ENCODE peak calls at places on chromosomes 16 and 17, in eight cellular contexts. One of them, this sample, is unnamed.
A peak's percentile ranks its signal among the peaks of the same experiment; 100 is the strongest.

GRCh38 chr16:69069504-69069903 is 35.9 kb upstream of the HAS3 start:
- DNase-seq in GM12878: no peak
- DNase-seq in HCT116: no peak
- DNase-seq in HepG2: no peak
- DNase-seq in H1: no peak
- DNase-seq in A549: no peak
- DNase-seq in endothelial cell of umbilical vein: no peak
- DNase-seq in K562: no peak
- DNase-seq in this sample: no peak

GRCh38 chr16:73949574-73950348 is 346.9 kb upstream of the PSMD7 start:
- DNase-seq in endothelial cell of umbilical vein: no peak
- DNase-seq in A549: no peak
- DNase-seq in HCT116: no peak
- DNase-seq in HepG2: no peak
- DNase-seq in K562: no peak
- DNase-seq in H1: no peak
- DNase-seq in GM12878: no peak
- DNase-seq in this sample: peak; percentile 22

GRCh38 chr17:28712037-28712704 is 483 bp upstream of the PROCA1 start:
- DNase-seq in endothelial cell of umbilical vein: no peak
- DNase-seq in HCT116: no peak
- DNase-seq in K562: peak; percentile 78
- DNase-seq in A549: no peak
- DNase-seq in GM12878: no peak
- DNase-seq in H1: peak; percentile 85
- DNase-seq in HepG2: no peak
- DNase-seq in this sample: peak; percentile 95

GRCh38 chr17:82492647-82493516 is 26.6 kb upstream of the FOXK2 start:
- DNase-seq in HCT116: no peak
- DNase-seq in endothelial cell of umbilical vein: no peak
- DNase-seq in GM12878: no peak
- DNase-seq in HepG2: no peak
- DNase-seq in K562: no peak
- DNase-seq in A549: peak; percentile 79
- DNase-seq in H1: no peak
- DNase-seq in this sample: no peak

GRCh38 chr16:87661561-87661960 is 59.3 kb downstream of the JPH3 start:
- DNase-seq in endothelial cell of umbilical vein: peak; percentile 43
- DNase-seq in HepG2: peak; percentile 44
- DNase-seq in GM12878: no peak
- DNase-seq in HCT116: no peak
- DNase-seq in K562: peak; percentile 74
- DNase-seq in H1: peak; percentile 91
- DNase-seq in A549: peak; percentile 43
- DNase-seq in this sample: peak; percentile 96

GRCh38 chr16:13781579-13782338 is 138.2 kb upstream of the ERCC4 start:
- DNase-seq in GM12878: no peak
- DNase-seq in HCT116: no peak
- DNase-seq in A549: no peak
- DNase-seq in H1: no peak
- DNase-seq in HepG2: no peak
- DNase-seq in K562: no peak
- DNase-seq in endothelial cell of umbilical vein: no peak
- DNase-seq in this sample: no peak

GRCh38 chr16:75341934-75342811 is 90.7 kb upstream of the BCAR1 start:
- DNase-seq in K562: no peak
- DNase-seq in endothelial cell of umbilical vein: peak; percentile 99
- DNase-seq in HCT116: no peak
- DNase-seq in HepG2: no peak
- DNase-seq in A549: no peak
- DNase-seq in GM12878: no peak
- DNase-seq in H1: no peak
- DNase-seq in this sample: no peak

GRCh38 chr16:81371106-81371505 is 56.3 kb downstream of the GAN start:
- DNase-seq in H1: no peak
- DNase-seq in HepG2: no peak
- DNase-seq in endothelial cell of umbilical vein: no peak
- DNase-seq in GM12878: no peak
- DNase-seq in K562: no peak
- DNase-seq in HCT116: no peak
- DNase-seq in A549: no peak
- DNase-seq in this sample: no peak

GRCh38 chr17:59707971-59708425 is 544 bp downstream of the VMP1 start:
- DNase-seq in A549: peak; percentile 40
- DNase-seq in GM12878: no peak
- DNase-seq in endothelial cell of umbilical vein: no peak
- DNase-seq in HepG2: no peak
- DNase-seq in HCT116: no peak
- DNase-seq in H1: no peak
- DNase-seq in K562: no peak
- DNase-seq in this sample: peak; percentile 32

GRCh38 chr16:4263504-4264436 is 9.1 kb downstream of the TFAP4 start:
- DNase-seq in HCT116: peak; percentile 12
- DNase-seq in K562: peak; percentile 95
- DNase-seq in HepG2: peak; percentile 47
- DNase-seq in A549: peak; percentile 43
- DNase-seq in H1: peak; percentile 96
- DNase-seq in endothelial cell of umbilical vein: no peak
- DNase-seq in GM12878: no peak
- DNase-seq in this sample: peak; percentile 44

GRCh38 chr16:79768594-79768993 is 168.1 kb upstream of the MAF start:
- DNase-seq in HCT116: no peak
- DNase-seq in endothelial cell of umbilical vein: no peak
- DNase-seq in K562: no peak
- DNase-seq in A549: no peak
- DNase-seq in H1: no peak
- DNase-seq in GM12878: no peak
- DNase-seq in HepG2: no peak
- DNase-seq in this sample: no peak

GRCh38 chr16:12803203-12804093 is at the start of gene CPPED1:
- DNase-seq in H1: peak; percentile 99
- DNase-seq in A549: peak; percentile 90
- DNase-seq in HCT116: peak; percentile 83
- DNase-seq in endothelial cell of umbilical vein: peak; percentile 91
- DNase-seq in K562: peak; percentile 96
- DNase-seq in HepG2: peak; percentile 93
- DNase-seq in GM12878: peak; percentile 72
- DNase-seq in this sample: peak; percentile 94

GRCh38 chr17:58325976-58326468 is 2.6 kb downstream of the TSPOAP1 start:
- DNase-seq in endothelial cell of umbilical vein: no peak
- DNase-seq in HCT116: no peak
- DNase-seq in GM12878: no peak
- DNase-seq in HepG2: no peak
- DNase-seq in H1: no peak
- DNase-seq in A549: no peak
- DNase-seq in K562: no peak
- DNase-seq in this sample: peak; percentile 60

GRCh38 chr17:8371786-8372185 is 4.7 kb downstream of the KRABD2 start:
- DNase-seq in H1: no peak
- DNase-seq in endothelial cell of umbilical vein: peak; percentile 68
- DNase-seq in HCT116: no peak
- DNase-seq in HepG2: no peak
- DNase-seq in K562: no peak
- DNase-seq in A549: no peak
- DNase-seq in GM12878: no peak
- DNase-seq in this sample: no peak

GRCh38 chr17:28570716-28571254 is 539 bp downstream of the PIGS start:
- DNase-seq in K562: peak; percentile 61
- DNase-seq in endothelial cell of umbilical vein: peak; percentile 37
- DNase-seq in HepG2: peak; percentile 47
- DNase-seq in H1: peak; percentile 63
- DNase-seq in GM12878: no peak
- DNase-seq in HCT116: no peak
- DNase-seq in A549: peak; percentile 64
- DNase-seq in this sample: peak; percentile 67

GRCh38 chr17:68489919-68490318 is 22.3 kb upstream of the PRKAR1A start:
- DNase-seq in HepG2: no peak
- DNase-seq in A549: no peak
- DNase-seq in HCT116: no peak
- DNase-seq in K562: no peak
- DNase-seq in GM12878: no peak
- DNase-seq in endothelial cell of umbilical vein: no peak
- DNase-seq in H1: no peak
- DNase-seq in this sample: no peak

GRCh38 chr17:19376799-19377198 is 1.5 kb upstream of the MAPK7 start:
- DNase-seq in H1: no peak
- DNase-seq in HCT116: peak; percentile 33
- DNase-seq in HepG2: no peak
- DNase-seq in endothelial cell of umbilical vein: no peak
- DNase-seq in GM12878: no peak
- DNase-seq in K562: no peak
- DNase-seq in A549: no peak
- DNase-seq in this sample: no peak

GRCh38 chr16:68235882-68236803 is at the start of gene ESRP2:
- DNase-seq in A549: no peak
- DNase-seq in H1: peak; percentile 89
- DNase-seq in K562: no peak
- DNase-seq in endothelial cell of umbilical vein: no peak
- DNase-seq in GM12878: no peak
- DNase-seq in HCT116: peak; percentile 84
- DNase-seq in HepG2: peak; percentile 80
- DNase-seq in this sample: no peak

GRCh38 chr17:76727745-76728456 is 1.3 kb downstream of the METTL23 start:
- DNase-seq in K562: no peak
- DNase-seq in GM12878: peak; percentile 31
- DNase-seq in HCT116: no peak
- DNase-seq in HepG2: no peak
- DNase-seq in A549: no peak
- DNase-seq in endothelial cell of umbilical vein: peak; percentile 25
- DNase-seq in H1: no peak
- DNase-seq in this sample: peak; percentile 45

GRCh38 chr17:31696184-31696602 is 162.9 kb downstream of the COPRS start:
- DNase-seq in GM12878: no peak
- DNase-seq in H1: peak; percentile 49
- DNase-seq in A549: no peak
- DNase-seq in K562: no peak
- DNase-seq in endothelial cell of umbilical vein: no peak
- DNase-seq in HepG2: peak; percentile 50
- DNase-seq in HCT116: no peak
- DNase-seq in this sample: no peak

DNA sequence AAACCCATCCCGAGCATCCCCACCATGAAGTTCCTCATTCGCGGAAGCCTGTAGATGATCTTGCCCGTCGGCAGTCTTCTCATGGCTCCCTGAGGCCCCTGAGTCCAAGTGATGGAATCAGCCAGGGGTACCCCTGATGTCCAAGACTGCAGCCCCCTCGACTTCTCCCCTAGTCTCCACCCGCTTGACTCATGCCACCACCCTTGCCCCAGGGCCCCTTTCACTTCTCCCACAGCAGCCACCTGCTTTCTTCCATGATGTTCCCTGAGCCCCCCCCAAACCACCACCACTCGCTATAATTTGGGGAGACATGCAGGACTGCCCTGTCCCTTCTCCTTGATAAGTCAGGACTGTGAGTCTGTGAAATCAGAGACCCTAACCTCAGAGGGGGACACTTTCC is 11.4 kb downstream of the BEAN1 start:
- DNase-seq in endothelial cell of umbilical vein: no peak
- DNase-seq in HCT116: no peak
- DNase-seq in HepG2: no peak
- DNase-seq in K562: no peak
- DNase-seq in H1: no peak
- DNase-seq in A549: no peak
- DNase-seq in GM12878: no peak
- DNase-seq in this sample: no peak
- TF ChIP-seq POLR2A in endothelial cell of umbilical vein: no peak
- TF ChIP-seq POLR2A in HCT116: no peak
- TF ChIP-seq POLR2A in HepG2: no peak
- TF ChIP-seq POLR2A in K562: no peak
- TF ChIP-seq POLR2A in H1: no peak
- TF ChIP-seq POLR2A in A549: no peak
- TF ChIP-seq POLR2A in GM12878: no peak
- TF ChIP-seq POLR2A in this sample: no peak

DNA sequence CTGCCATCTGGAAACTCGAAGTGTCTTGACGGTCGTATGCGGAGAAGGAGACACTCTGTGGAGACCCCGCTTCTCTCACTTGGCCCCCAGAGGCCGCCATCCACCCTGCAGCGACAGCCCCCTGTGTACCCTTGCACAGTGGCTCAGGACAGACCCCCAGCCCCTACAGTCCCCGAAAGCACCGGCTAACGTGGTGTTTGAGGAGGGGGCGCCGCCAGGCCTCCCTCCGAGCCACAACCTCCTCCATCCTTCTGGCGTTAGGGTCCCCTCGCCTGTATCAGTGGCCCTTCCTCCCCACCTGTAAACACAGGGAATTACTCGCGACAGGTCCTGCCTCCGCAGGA is 73.6 kb downstream of the LMF1 start:
- DNase-seq in H1: no peak
- DNase-seq in K562: no peak
- DNase-seq in A549: no peak
- DNase-seq in endothelial cell of umbilical vein: no peak
- DNase-seq in HCT116: no peak
- DNase-seq in GM12878: no peak
- DNase-seq in HepG2: no peak
- DNase-seq in this sample: no peak
- TF ChIP-seq MAX in H1: no peak
- TF ChIP-seq MAX in K562: no peak
- TF ChIP-seq MAX in A549: no peak
- TF ChIP-seq MAX in endothelial cell of umbilical vein: no peak
- TF ChIP-seq MAX in HCT116: no peak
- TF ChIP-seq MAX in GM12878: no peak
- TF ChIP-seq MAX in HepG2: no peak
- TF ChIP-seq MAX in this sample: no peak

DNA sequence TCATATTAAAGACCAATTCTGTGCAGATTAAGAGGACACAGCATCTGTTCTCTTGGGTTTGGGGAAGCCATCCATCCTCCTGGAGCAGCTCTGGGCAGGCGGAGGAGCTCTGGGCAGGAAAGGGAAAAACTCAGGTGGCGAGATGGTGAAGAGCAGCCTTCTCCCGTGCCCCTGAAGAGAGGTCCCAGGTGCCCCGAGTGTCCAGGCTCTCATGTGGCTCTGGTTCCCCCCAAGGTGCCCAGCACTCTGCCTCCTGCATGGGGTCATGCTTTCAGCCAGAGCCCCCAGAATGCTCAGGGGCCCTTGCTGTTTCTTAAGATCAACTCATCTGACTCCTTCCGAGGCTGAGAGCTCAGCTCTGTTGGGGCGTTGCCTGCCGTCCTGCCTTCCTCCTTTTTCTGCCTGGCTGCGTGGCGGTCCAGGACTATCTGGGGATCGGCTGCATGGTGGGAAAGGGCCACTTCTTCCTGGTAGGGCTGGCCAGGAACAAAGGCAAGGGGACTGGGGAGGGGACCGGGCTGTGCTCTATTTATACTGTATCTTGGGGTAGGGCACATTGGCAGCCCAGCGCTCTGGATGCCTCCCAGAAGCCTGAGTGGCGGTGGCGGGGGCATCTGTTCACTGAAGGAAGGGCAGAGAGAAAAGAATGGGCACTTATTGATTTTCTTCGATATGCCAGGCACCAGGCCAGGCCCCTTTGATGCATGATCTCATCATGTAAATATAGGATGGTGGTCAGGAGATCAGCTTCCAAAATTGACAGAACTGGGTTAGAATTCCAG is 103.2 kb upstream of the SDK2 start:
- DNase-seq in GM12878: no peak
- DNase-seq in A549: no peak
- DNase-seq in endothelial cell of umbilical vein: no peak
- DNase-seq in H1: no peak
- DNase-seq in HepG2: no peak
- DNase-seq in HCT116: no peak
- DNase-seq in K562: no peak
- DNase-seq in this sample: no peak
- TF ChIP-seq POLR2A in GM12878: no peak
- TF ChIP-seq POLR2A in A549: no peak
- TF ChIP-seq POLR2A in endothelial cell of umbilical vein: no peak
- TF ChIP-seq POLR2A in H1: no peak
- TF ChIP-seq POLR2A in HepG2: no peak
- TF ChIP-seq POLR2A in HCT116: no peak
- TF ChIP-seq POLR2A in K562: no peak
- TF ChIP-seq POLR2A in this sample: no peak

GRCh38 chr16:57984443-57985203 is 13.7 kb upstream of the CNGB1 start:
- DNase-seq in H1: peak; percentile 96
- DNase-seq in K562: peak; percentile 98
- DNase-seq in A549: peak; percentile 69
- DNase-seq in HCT116: no peak
- DNase-seq in HepG2: peak; percentile 57
- DNase-seq in endothelial cell of umbilical vein: peak; percentile 85
- DNase-seq in GM12878: no peak
- DNase-seq in this sample: peak; percentile 21
- TF ChIP-seq MAX in H1: peak; percentile 91
- TF ChIP-seq MAX in K562: peak; percentile 85
- TF ChIP-seq MAX in A549: peak; percentile 83
- TF ChIP-seq MAX in HCT116: no peak
- TF ChIP-seq MAX in HepG2: peak; percentile 43
- TF ChIP-seq MAX in endothelial cell of umbilical vein: no peak
- TF ChIP-seq MAX in GM12878: no peak
- TF ChIP-seq MAX in this sample: no peak